ENCODE peak calls at places on chromosomes 4 and X, in five cellular contexts. S is epithelial cell of esophagus, E is testis, V is neural progenitor cell, G is GM10248. O is an unnamed sample.

GRCh38 chr4:165010487-165010886 is 21.3 kb upstream of the TRIM60 start:
- DNase-seq in V (no peak), E (no peak), S (no peak), G (no peak), O (no peak)

GRCh38 chr4:10690185-10690907 is 5.8 kb upstream of the CLNK start:
- DNase-seq in V (no peak), G (no peak), E (no peak), S (no peak), O (no peak)

GRCh38 chrX:150408007-150408406 is 44.9 kb downstream of the MAMLD1 start:
- DNase-seq in S (no peak), E (no peak), V (no peak), G (no peak), O (no peak)

GRCh38 chr4:66034671-66035070 is 364.4 kb upstream of the EPHA5 start:
- DNase-seq in G (no peak), V (no peak), E (no peak), S (no peak), O (no peak)

GRCh38 chr4:182533948-182534347 is 290.7 kb downstream of the TENM3 start:
- DNase-seq in V (no peak), G (no peak), S (peak), E (no peak), O (no peak)

GRCh38 chrX:16418650-16419049 is 231.3 kb upstream of the S100G start:
- DNase-seq in E (no peak), S (no peak), G (no peak), V (no peak), O (no peak)

GRCh38 chrX:38055170-38055847 is 49.0 kb downstream of the SYTL5 start:
- DNase-seq in V (no peak), G (no peak), S (peak), E (peak), O (no peak)

GRCh38 chr4:87003266-87003665 is 68.5 kb downstream of the AFF1 start:
- DNase-seq in G (no peak), V (no peak), E (no peak), S (no peak), O (no peak)

GRCh38 chrX:7068939-7069367 is 78.6 kb upstream of the STS start:
- DNase-seq in S (peak), G (no peak), V (peak), E (no peak), O (no peak)

GRCh38 chrX:84156831-84157230 is 31.2 kb downstream of the RPS6KA6 start:
- DNase-seq in E (no peak), V (no peak), S (peak), G (no peak), O (no peak)

GRCh38 chrX:81900522-81900921 is 698.6 kb downstream of the SH3BGRL start:
- DNase-seq in E (no peak), G (no peak), S (no peak), V (no peak), O (no peak)

GRCh38 chr4:173782660-173783059 is 252.6 kb upstream of the HAND2 start:
- DNase-seq in E (no peak), G (no peak), V (no peak), S (no peak), O (no peak)

GRCh38 chr4:663046-663437 is 11.0 kb downstream of the ATP5ME start:
- DNase-seq in E (no peak), S (no peak), G (no peak), V (no peak), O (no peak)

GRCh38 chr4:5206391-5206790 is 155.1 kb downstream of the STK32B start:
- DNase-seq in V (no peak), S (no peak), G (no peak), E (no peak), O (no peak)

GRCh38 chr4:151099976-151100417 is 569 bp downstream of the RPS3A start:
- DNase-seq in E (no peak), S (no peak), G (no peak), V (no peak), O (no peak)

GRCh38 chrX:66015152-66015827 is 24.6 kb downstream of the VSIG4 start:
- DNase-seq in G (peak), V (no peak), E (no peak), S (no peak), O (no peak)

GRCh38 chrX:63506320-63506719 is 155.2 kb upstream of the SPIN4 start:
- DNase-seq in S (peak), E (no peak), V (peak), G (peak), O (peak)

GRCh38 chrX:38754102-38754790 is 47.0 kb upstream of the MID1IP1 start:
- DNase-seq in S (peak), G (peak), E (peak), V (peak), O (peak)

GRCh38 chr4:145409393-145409792 is 72.3 kb upstream of the SMAD1 start:
- DNase-seq in G (no peak), S (no peak), E (no peak), V (no peak), O (no peak)

GRCh38 chrX:140712413-140713173 is 3.0 kb downstream of the LINC00632 start:
- DNase-seq in G (no peak), E (peak), S (peak), V (peak), O (no peak)

GRCh38 chr4:1748465-1748995 is 27.2 kb downstream of the TACC3 start:
- DNase-seq in V (peak), G (peak), E (peak), S (peak), O (peak)

GRCh38 chr4:183100827-183101226 is 1.8 kb downstream of the WWC2 start:
- DNase-seq in E (peak), V (peak), S (peak), G (no peak), O (no peak)

GRCh38 chrX:27598312-27598711 is 8.2 kb downstream of the DCAF8L2 start:
- DNase-seq in E (peak), G (no peak), V (peak), S (no peak), O (no peak)

GRCh38 chr4:84597450-84597849 is 14.5 kb downstream of the CDS1 start:
- DNase-seq in E (peak), S (peak), G (no peak), V (no peak), O (no peak)

GRCh38 chrX:67543818-67544217 is at the start of gene AR:
- DNase-seq in V (peak), E (peak), S (no peak), G (no peak), O (no peak)

GRCh38 chrX:51955200-51955599 is 61.8 kb downstream of the MAGED1 start:
- DNase-seq in V (no peak), E (no peak), G (peak), S (peak), O (peak)

GRCh38 chr4:64771149-64771548 is 361.9 kb upstream of the TECRL start:
- DNase-seq in E (no peak), V (no peak), S (no peak), G (no peak), O (no peak)

GRCh38 chr4:123106741-123107140 is 184.3 kb upstream of the NUDT6 start:
- DNase-seq in S (no peak), E (no peak), V (no peak), G (no peak), O (no peak)

GRCh38 chrX:110120025-110120424 is 117.1 kb downstream of the TMEM164 start:
- DNase-seq in E (no peak), V (no peak), G (no peak), S (no peak), O (no peak)

GRCh38 chrX:110131031-110131430 is 128.1 kb downstream of the TMEM164 start:
- DNase-seq in V (no peak), E (no peak), G (no peak), S (no peak), O (no peak)

GRCh38 chrX:110119480-110119879 is 116.6 kb downstream of the TMEM164 start:
- DNase-seq in G (no peak), S (no peak), V (no peak), E (no peak), O (no peak)

GRCh38 chrX:110123331-110123782 is 120.4 kb downstream of the TMEM164 start:
- DNase-seq in S (no peak), G (no peak), V (no peak), E (no peak), O (no peak)

GRCh38 chrX:110125435-110125834 is 122.5 kb downstream of the TMEM164 start:
- DNase-seq in V (peak), G (no peak), S (peak), E (no peak), O (no peak)
- TF ChIP-seq CTCF in V (peak), G (peak), S (peak), E (no peak), O (peak)

GRCh38 chrX:11543249-11543648 is 122.5 kb downstream of the ARHGAP6 start:
- DNase-seq in V (no peak), E (no peak), G (no peak), S (no peak), O (no peak)
- TF ChIP-seq CTCF in V (no peak), E (no peak), G (no peak), S (no peak), O (peak)

DNA sequence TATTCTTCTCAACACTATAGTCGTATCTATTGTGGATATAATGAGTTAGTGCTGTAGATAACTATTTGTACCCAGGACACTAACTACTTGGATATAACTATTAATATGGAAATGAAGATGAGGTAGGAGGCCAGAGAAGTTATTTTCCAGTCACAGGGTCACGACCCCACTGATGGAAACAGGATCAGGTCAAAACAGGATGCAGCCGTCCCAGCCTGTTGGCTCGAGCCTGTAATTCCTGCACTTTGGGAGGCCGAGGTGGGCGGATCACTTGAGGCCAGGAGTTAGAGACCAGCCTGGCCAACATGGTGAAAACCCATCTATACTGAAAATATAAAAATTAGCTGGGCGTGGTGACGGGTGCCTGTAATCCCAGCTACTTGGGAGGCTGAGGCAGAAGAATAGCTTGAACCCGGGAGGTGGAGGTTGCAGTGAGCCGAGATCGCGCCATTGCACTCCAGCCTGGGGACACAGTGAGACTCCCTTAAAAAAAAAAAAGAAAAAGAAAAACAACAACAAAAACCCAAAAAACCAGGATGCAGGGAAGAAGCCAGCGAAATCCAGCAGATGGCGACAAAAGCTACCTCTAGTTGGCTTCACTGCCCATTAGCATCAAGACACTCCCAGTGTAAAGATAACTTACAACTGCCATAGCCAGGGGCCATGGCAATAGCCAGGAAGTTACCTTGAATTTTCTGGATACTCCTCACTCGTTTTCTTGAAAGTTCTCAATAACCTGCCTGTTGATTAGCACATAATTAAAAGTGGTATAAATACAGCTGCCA is 37.9 kb upstream of the NKAP start:
- DNase-seq in V (peak), E (peak), G (peak), S (peak), O (peak)
- TF ChIP-seq CTCF in V (peak), E (no peak), G (peak), S (peak), O (peak)

GRCh38 chr4:77229433-77229832 is 72.4 kb downstream of the CCNG2 start:
- DNase-seq in E (no peak), V (no peak), G (no peak), S (peak), O (no peak)

GRCh38 chr4:77225022-77225421 is 68.0 kb downstream of the CCNG2 start:
- DNase-seq in G (no peak), E (no peak), S (no peak), V (no peak), O (no peak)

GRCh38 chr4:77232653-77233052 is 75.6 kb downstream of the CCNG2 start:
- DNase-seq in S (peak), V (no peak), G (no peak), E (no peak), O (no peak)

DNA sequence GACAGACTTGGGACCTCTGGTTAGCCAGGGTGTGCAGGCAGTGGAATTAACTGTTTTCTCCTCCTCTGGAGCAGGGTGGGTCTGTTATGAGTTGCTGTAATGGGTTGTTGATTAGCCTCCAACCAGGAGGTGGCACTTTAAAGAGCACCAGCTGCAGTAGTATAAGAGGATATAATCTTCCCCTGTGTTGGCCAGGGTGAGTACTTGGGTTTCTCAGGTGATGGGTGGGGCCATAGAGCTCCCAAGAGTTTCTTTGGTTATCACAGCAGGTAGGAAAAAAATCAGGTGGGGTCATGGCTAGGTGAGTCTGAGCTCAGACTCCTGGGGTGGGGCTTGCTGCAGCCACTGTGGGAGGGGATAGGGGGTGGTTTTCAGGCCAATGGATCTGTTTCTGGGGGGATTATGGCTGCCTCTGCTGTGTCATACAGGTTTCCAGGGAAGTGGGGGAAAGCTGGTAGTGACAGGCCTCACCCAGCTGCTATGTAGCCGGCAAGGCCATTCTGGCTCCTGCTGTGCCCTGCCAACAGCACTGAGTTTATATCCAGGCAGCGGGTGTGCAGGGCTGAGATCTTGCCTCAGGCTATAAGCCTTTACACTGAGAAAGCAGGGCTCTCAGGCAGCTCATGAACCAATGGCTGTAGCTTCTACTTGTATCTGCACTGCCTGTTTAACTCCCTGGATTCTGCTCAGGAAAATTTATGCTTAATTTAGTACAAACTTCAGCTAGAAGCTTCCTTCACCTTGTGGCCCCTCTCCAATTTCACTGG is 70.1 kb downstream of the CCNG2 start:
- DNase-seq in S (no peak), E (no peak), G (no peak), V (no peak), O (no peak)
- TF ChIP-seq CTCF in S (no peak), E (no peak), G (no peak), V (no peak), O (no peak)

DNA sequence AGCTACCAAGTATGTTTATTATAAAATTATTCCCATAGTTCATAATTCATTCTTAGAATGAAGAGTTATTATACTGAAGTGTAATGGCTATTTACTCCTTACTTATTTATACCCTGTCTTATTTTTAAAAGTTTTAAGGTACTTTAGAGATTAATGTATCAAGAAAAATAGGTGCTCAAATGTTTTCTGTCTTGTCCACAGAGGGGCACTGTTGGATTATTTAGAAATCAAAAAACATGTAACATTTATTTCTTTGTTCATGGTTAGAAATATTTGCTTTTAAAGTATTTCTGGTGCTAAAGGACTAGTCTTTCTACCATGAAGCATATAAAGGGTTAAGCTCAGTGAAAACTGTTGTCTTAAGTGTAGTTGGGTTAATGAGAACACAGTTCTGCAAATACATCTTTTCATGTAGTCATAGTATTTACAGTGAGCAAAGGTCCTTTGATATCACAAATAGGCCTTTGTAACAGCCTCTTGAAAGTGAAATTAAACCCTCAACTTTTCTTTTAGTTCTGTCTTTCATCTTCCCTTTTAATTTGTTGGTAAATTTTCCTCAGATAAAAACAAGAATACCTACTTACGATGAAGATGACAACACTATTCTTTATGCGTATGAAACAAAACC is 7.7 kb downstream of the SCML1 start:
- DNase-seq in E (no peak), V (no peak), S (peak), G (no peak), O (no peak)
- TF ChIP-seq CTCF in E (no peak), V (peak), S (peak), G (no peak), O (no peak)